ENCODE peak calls at places on chromosome 4, in seven cellular contexts. One of them, this sample, is unnamed.

GRCh38 chr4:8155048-8155447 is 3.6 kb downstream of the ABLIM2 start:
- DNase-seq in NCI-H1105 treated with DMSO at 0.1 percent for 48 hours: no peak
- DNase-seq in left lobe of liver: no peak
- DNase-seq in SHP77: no peak
- DNase-seq in Right ventricle myocardium superior: no peak
- DNase-seq in heart right ventricle: no peak
- DNase-seq in iPS DF 19.7: no peak
- DNase-seq in this sample: no peak

GRCh38 chr4:168674869-168675268 is 178.0 kb downstream of the PALLD start:
- DNase-seq in left lobe of liver: no peak
- DNase-seq in NCI-H1105 treated with DMSO at 0.1 percent for 48 hours: no peak
- DNase-seq in iPS DF 19.7: no peak
- DNase-seq in heart right ventricle: no peak
- DNase-seq in SHP77: no peak
- DNase-seq in Right ventricle myocardium superior: no peak
- DNase-seq in this sample: no peak

GRCh38 chr4:8328456-8328855 is 58.9 kb downstream of the HTRA3 start:
- DNase-seq in left lobe of liver: no peak
- DNase-seq in NCI-H1105 treated with DMSO at 0.1 percent for 48 hours: no peak
- DNase-seq in iPS DF 19.7: no peak
- DNase-seq in heart right ventricle: no peak
- DNase-seq in SHP77: no peak
- DNase-seq in Right ventricle myocardium superior: peak; percentile 11
- DNase-seq in this sample: no peak

GRCh38 chr4:98728433-98728832 is 70.0 kb upstream of the TSPAN5 start:
- DNase-seq in Right ventricle myocardium superior: no peak
- DNase-seq in NCI-H1105 treated with DMSO at 0.1 percent for 48 hours: no peak
- DNase-seq in left lobe of liver: no peak
- DNase-seq in heart right ventricle: peak; percentile 5
- DNase-seq in iPS DF 19.7: no peak
- DNase-seq in SHP77: no peak
- DNase-seq in this sample: no peak

GRCh38 chr4:6308890-6309643 is 39.4 kb downstream of the WFS1 start:
- DNase-seq in SHP77: no peak
- DNase-seq in Right ventricle myocardium superior: no peak
- DNase-seq in left lobe of liver: no peak
- DNase-seq in iPS DF 19.7: no peak
- DNase-seq in heart right ventricle: peak; percentile 28
- DNase-seq in NCI-H1105 treated with DMSO at 0.1 percent for 48 hours: peak; percentile 26
- DNase-seq in this sample: no peak

GRCh38 chr4:141669501-141669900 is 33.1 kb downstream of the IL15 start:
- DNase-seq in NCI-H1105 treated with DMSO at 0.1 percent for 48 hours: no peak
- DNase-seq in heart right ventricle: no peak
- DNase-seq in iPS DF 19.7: no peak
- DNase-seq in left lobe of liver: no peak
- DNase-seq in SHP77: no peak
- DNase-seq in Right ventricle myocardium superior: no peak
- DNase-seq in this sample: no peak

GRCh38 chr4:83107636-83108035 is 6.9 kb downstream of the PLAC8 start:
- DNase-seq in Right ventricle myocardium superior: no peak
- DNase-seq in heart right ventricle: no peak
- DNase-seq in left lobe of liver: no peak
- DNase-seq in SHP77: no peak
- DNase-seq in NCI-H1105 treated with DMSO at 0.1 percent for 48 hours: no peak
- DNase-seq in iPS DF 19.7: no peak
- DNase-seq in this sample: no peak

GRCh38 chr4:184416913-184417734 is 57.2 kb downstream of the IRF2 start:
- DNase-seq in left lobe of liver: no peak
- DNase-seq in SHP77: no peak
- DNase-seq in heart right ventricle: no peak
- DNase-seq in NCI-H1105 treated with DMSO at 0.1 percent for 48 hours: no peak
- DNase-seq in iPS DF 19.7: no peak
- DNase-seq in Right ventricle myocardium superior: no peak
- DNase-seq in this sample: no peak

GRCh38 chr4:47873877-47874571 is 36.2 kb upstream of the CORIN start:
- DNase-seq in iPS DF 19.7: no peak
- DNase-seq in NCI-H1105 treated with DMSO at 0.1 percent for 48 hours: no peak
- DNase-seq in SHP77: no peak
- DNase-seq in Right ventricle myocardium superior: no peak
- DNase-seq in heart right ventricle: no peak
- DNase-seq in left lobe of liver: no peak
- DNase-seq in this sample: no peak

GRCh38 chr4:48017108-48017527 is 546 bp downstream of the NIPAL1 start:
- DNase-seq in SHP77: no peak
- DNase-seq in heart right ventricle: peak; percentile 22
- DNase-seq in left lobe of liver: peak; percentile 51
- DNase-seq in NCI-H1105 treated with DMSO at 0.1 percent for 48 hours: peak; percentile 30
- DNase-seq in Right ventricle myocardium superior: peak; percentile 42
- DNase-seq in iPS DF 19.7: no peak
- DNase-seq in this sample: peak; percentile 8